ENCODE peak calls at places on chromosomes 12 and 14, in five cellular contexts. J is esophagus squamous epithelium, M is heart left ventricle, P is NB4, T is tibial nerve. E is an unnamed sample.

GRCh38 chr14:101037021-101037817 is 133.7 kb upstream of the RTL1 start:
- DNase-seq in J (no peak), M (peak), P (no peak), T (no peak), E (peak)

GRCh38 chr14:30882431-30882830 is 8.1 kb downstream of the COCH start:
- DNase-seq in J (no peak), M (no peak), P (no peak), T (no peak), E (no peak)

GRCh38 chr12:82359115-82359478 is 768 bp downstream of the METTL25 start:
- DNase-seq in J (no peak), M (peak), P (peak), T (no peak), E (no peak)

GRCh38 chr12:9910716-9911421 is 21.3 kb downstream of the CLEC2A start:
- DNase-seq in J (no peak), M (no peak), P (no peak), T (no peak), E (no peak)

GRCh38 chr12:104957388-104958008 is 592 bp downstream of the SLC41A2 start:
- DNase-seq in J (no peak), M (no peak), P (peak), T (no peak), E (peak)

GRCh38 chr12:51793201-51793600 is 55.3 kb downstream of the FIGNL2 start:
- DNase-seq in J (no peak), M (no peak), P (no peak), T (no peak), E (no peak)

GRCh38 chr12:69210661-69211060 is 28.7 kb upstream of the CPSF6 start:
- DNase-seq in J (no peak), M (no peak), P (no peak), T (no peak), E (no peak)

GRCh38 chr12:89858718-89859117 is 150.1 kb upstream of the ATP2B1 start:
- DNase-seq in J (no peak), M (no peak), P (no peak), T (no peak), E (no peak)

GRCh38 chr14:85529803-85530574 is at the start of gene FLRT2:
- DNase-seq in J (no peak), M (peak), P (no peak), T (peak), E (peak)

GRCh38 chr12:81208193-81208946 is 130.5 kb downstream of the ACSS3 start:
- DNase-seq in J (no peak), M (no peak), P (no peak), T (no peak), E (no peak)

GRCh38 chr12:50110762-50111416 is 1.1 kb upstream of the COX14 start:
- DNase-seq in J (no peak), M (peak), P (peak), T (no peak), E (peak)

GRCh38 chr14:89415139-89415538 is 1.9 kb downstream of the FOXN3 start:
- DNase-seq in J (no peak), M (no peak), P (no peak), T (no peak), E (no peak)

GRCh38 chr12:10986812-10987211 is at the start of gene TAS2R50:
- DNase-seq in J (no peak), M (no peak), P (no peak), T (no peak), E (no peak)

GRCh38 chr12:55833056-55833455 is 3.7 kb upstream of the DNAJC14 start:
- DNase-seq in J (no peak), M (no peak), P (no peak), T (no peak), E (peak)

GRCh38 chr14:74299061-74299545 is 3.6 kb downstream of the ABCD4 start:
- DNase-seq in J (no peak), M (no peak), P (no peak), T (no peak), E (peak)

GRCh38 chr14:104026024-104026423 is 59.5 kb upstream of the ASPG start:
- DNase-seq in J (no peak), M (no peak), P (no peak), T (no peak), E (no peak)

GRCh38 chr14:103692871-103693270 is 22.4 kb downstream of the XRCC3 start:
- DNase-seq in J (no peak), M (no peak), P (no peak), T (no peak), E (peak)

GRCh38 chr12:12010277-12011031 is 60.3 kb upstream of the BCL2L14 start:
- DNase-seq in J (peak), M (peak), P (peak), T (peak), E (no peak)

GRCh38 chr12:56631790-56632700 is 1.9 kb upstream of the BAZ2A start:
- DNase-seq in J (no peak), M (peak), P (peak), T (peak), E (peak)

GRCh38 chr12:125773033-125773432 is 707.8 kb downstream of the AACS start:
- DNase-seq in J (no peak), M (no peak), P (peak), T (peak), E (no peak)

GRCh38 chr12:87667378-87667777 is 361.8 kb downstream of the C12orf50 start:
- DNase-seq in J (no peak), M (no peak), P (peak), T (no peak), E (no peak)

GRCh38 chr12:30884804-30885203 is 41.7 kb upstream of the TSPAN11 start:
- DNase-seq in J (no peak), M (no peak), P (peak), T (no peak), E (no peak)

GRCh38 chr14:71119832-71120231 is 212.6 kb downstream of the PCNX1 start:
- DNase-seq in J (no peak), M (no peak), P (no peak), T (no peak), E (no peak)

GRCh38 chr14:31420013-31420318 is 384 bp downstream of the HEATR5A start:
- DNase-seq in J (no peak), M (peak), P (peak), T (peak), E (peak)

GRCh38 chr12:65443038-65443437 is 164.6 kb downstream of the MSRB3 start:
- DNase-seq in J (no peak), M (no peak), P (no peak), T (no peak), E (no peak)

GRCh38 chr12:29519585-29520182 is 22.2 kb upstream of the OVCH1 start:
- DNase-seq in J (no peak), M (no peak), P (peak), T (peak), E (no peak)

GRCh38 chr14:51014086-51014485 is 69.8 kb upstream of the PYGL start:
- DNase-seq in J (no peak), M (no peak), P (no peak), T (no peak), E (peak)

GRCh38 chr14:79483989-79484388 is 727.3 kb downstream of the DIO2 start:
- DNase-seq in J (no peak), M (no peak), P (no peak), T (no peak), E (no peak)

GRCh38 chr14:58955294-58955821 is 233.1 kb upstream of the DAAM1 start:
- DNase-seq in J (no peak), M (no peak), P (no peak), T (no peak), E (no peak)

GRCh38 chr14:20799955-20800544 is 2.6 kb downstream of the RNASE1 start:
- DNase-seq in J (peak), M (peak), P (peak), T (peak), E (peak)

GRCh38 chr12:74537126-74537706 is 419 bp upstream of the ATXN7L3B start:
- DNase-seq in J (no peak), M (no peak), P (peak), T (no peak), E (no peak)

GRCh38 chr14:95489163-95489887 is 27.1 kb downstream of the SYNE3 start:
- DNase-seq in J (no peak), M (no peak), P (no peak), T (peak), E (no peak)

GRCh38 chr14:95486875-95487668 is 29.4 kb downstream of the SYNE3 start:
- DNase-seq in J (no peak), M (peak), P (no peak), T (no peak), E (peak)

GRCh38 chr14:95485222-95485819 is 31.1 kb downstream of the SYNE3 start:
- DNase-seq in J (no peak), M (peak), P (no peak), T (no peak), E (no peak)

GRCh38 chr14:95488376-95489162 is 27.9 kb downstream of the SYNE3 start:
- DNase-seq in J (no peak), M (no peak), P (peak), T (no peak), E (no peak)

GRCh38 chr14:95487669-95488084 is 28.8 kb downstream of the SYNE3 start:
- DNase-seq in J (no peak), M (no peak), P (no peak), T (no peak), E (no peak)
- H3K4me3 ChIP-seq in J (no peak), M (no peak), P (no peak), T (no peak), E (no peak)

GRCh38 chr14:22819191-22819988 is 4.2 kb upstream of the SLC7A7 start:
- DNase-seq in J (no peak), M (no peak), P (no peak), T (peak), E (peak)
- H3K4me3 ChIP-seq in J (peak), M (peak), P (no peak), T (no peak), E (no peak)

GRCh38 chr12:62247646-62248045 is 12.6 kb upstream of the USP15 start:
- DNase-seq in J (no peak), M (no peak), P (no peak), T (no peak), E (no peak)
- H3K4me3 ChIP-seq in J (no peak), M (no peak), P (no peak), T (no peak), E (no peak)

DNA sequence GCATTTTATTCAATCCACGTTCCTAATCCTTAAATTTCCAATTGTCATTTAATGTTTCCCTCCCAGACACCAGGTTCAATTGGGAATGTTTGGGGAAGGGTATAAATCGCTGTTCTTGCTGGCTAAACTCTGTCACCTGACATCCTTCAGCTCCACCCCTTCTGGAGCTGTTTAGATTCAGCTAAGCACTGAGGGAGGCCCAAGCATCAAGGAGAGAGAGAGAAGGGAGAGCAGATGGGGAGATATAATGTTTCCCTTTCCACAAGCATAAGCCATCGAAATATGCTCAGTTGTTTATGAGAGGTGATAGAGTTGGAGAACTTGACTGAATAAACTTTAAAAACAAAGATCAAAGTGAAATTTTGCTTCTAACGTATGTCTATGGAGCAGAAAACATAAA is 1.8 kb downstream of the ABCC9 start:
- DNase-seq in J (no peak), M (no peak), P (no peak), T (no peak), E (no peak)
- H3K4me3 ChIP-seq in J (peak), M (peak), P (no peak), T (no peak), E (no peak)